ENCODE peak calls at places on chromosomes 11 and 22, in nine cellular contexts. One of them, this sample, is unnamed.

GRCh38 chr11:19919050-19919561 is 206.5 kb downstream of the NAV2 start:
- DNase-seq in iPS-NIHi11: no peak
- DNase-seq in neural progenitor cell: no peak
- DNase-seq in ACHN: peak
- DNase-seq in head of caudate nucleus: no peak
- DNase-seq in fibroblast of villous mesenchyme: peak
- DNase-seq in NCI-H460: no peak
- DNase-seq in coronary artery: peak
- DNase-seq in NCI-H2081: no peak
- DNase-seq in this sample: no peak

GRCh38 chr22:43658823-43659222 is 153.3 kb downstream of the EFCAB6 start:
- DNase-seq in iPS-NIHi11: peak
- DNase-seq in neural progenitor cell: peak
- DNase-seq in ACHN: no peak
- DNase-seq in head of caudate nucleus: no peak
- DNase-seq in fibroblast of villous mesenchyme: no peak
- DNase-seq in NCI-H460: no peak
- DNase-seq in coronary artery: no peak
- DNase-seq in NCI-H2081: no peak
- DNase-seq in this sample: peak

GRCh38 chr22:30609260-30610185 is 2.5 kb downstream of the TCN2 start:
- DNase-seq in iPS-NIHi11: no peak
- DNase-seq in neural progenitor cell: no peak
- DNase-seq in ACHN: peak
- DNase-seq in head of caudate nucleus: peak
- DNase-seq in fibroblast of villous mesenchyme: peak
- DNase-seq in NCI-H460: peak
- DNase-seq in coronary artery: no peak
- DNase-seq in NCI-H2081: no peak
- DNase-seq in this sample: no peak

GRCh38 chr22:49964493-49965290 is 4.1 kb downstream of the PIM3 start:
- DNase-seq in iPS-NIHi11: no peak
- DNase-seq in neural progenitor cell: peak
- DNase-seq in ACHN: no peak
- DNase-seq in head of caudate nucleus: peak
- DNase-seq in fibroblast of villous mesenchyme: no peak
- DNase-seq in NCI-H460: no peak
- DNase-seq in coronary artery: peak
- DNase-seq in NCI-H2081: no peak
- DNase-seq in this sample: no peak

GRCh38 chr11:102842930-102843329 is 479 bp downstream of the MMP3 start:
- DNase-seq in iPS-NIHi11: no peak
- DNase-seq in neural progenitor cell: no peak
- DNase-seq in ACHN: no peak
- DNase-seq in head of caudate nucleus: no peak
- DNase-seq in fibroblast of villous mesenchyme: no peak
- DNase-seq in NCI-H460: no peak
- DNase-seq in coronary artery: no peak
- DNase-seq in NCI-H2081: no peak
- DNase-seq in this sample: no peak

GRCh38 chr11:80285076-80285790 is 844.4 kb upstream of the TENM4 start:
- DNase-seq in iPS-NIHi11: no peak
- DNase-seq in neural progenitor cell: no peak
- DNase-seq in ACHN: no peak
- DNase-seq in head of caudate nucleus: no peak
- DNase-seq in fibroblast of villous mesenchyme: no peak
- DNase-seq in NCI-H460: no peak
- DNase-seq in coronary artery: no peak
- DNase-seq in NCI-H2081: no peak
- DNase-seq in this sample: no peak

GRCh38 chr11:31981457-31981856 is 109.4 kb upstream of the RCN1 start:
- DNase-seq in iPS-NIHi11: no peak
- DNase-seq in neural progenitor cell: no peak
- DNase-seq in ACHN: no peak
- DNase-seq in head of caudate nucleus: no peak
- DNase-seq in fibroblast of villous mesenchyme: no peak
- DNase-seq in NCI-H460: no peak
- DNase-seq in coronary artery: no peak
- DNase-seq in NCI-H2081: no peak
- DNase-seq in this sample: no peak

GRCh38 chr11:18775492-18776292 is 15.9 kb downstream of the PTPN5 start:
- DNase-seq in iPS-NIHi11: peak
- DNase-seq in neural progenitor cell: peak
- DNase-seq in ACHN: peak
- DNase-seq in head of caudate nucleus: peak
- DNase-seq in fibroblast of villous mesenchyme: peak
- DNase-seq in NCI-H460: peak
- DNase-seq in coronary artery: no peak
- DNase-seq in NCI-H2081: peak
- DNase-seq in this sample: peak

GRCh38 chr22:36864454-36865215 is 3.8 kb downstream of the NCF4 start:
- DNase-seq in iPS-NIHi11: no peak
- DNase-seq in neural progenitor cell: no peak
- DNase-seq in ACHN: no peak
- DNase-seq in head of caudate nucleus: no peak
- DNase-seq in fibroblast of villous mesenchyme: no peak
- DNase-seq in NCI-H460: no peak
- DNase-seq in coronary artery: no peak
- DNase-seq in NCI-H2081: no peak
- DNase-seq in this sample: no peak

GRCh38 chr11:61832758-61833157 is 4.7 kb downstream of the FADS2 start:
- DNase-seq in iPS-NIHi11: no peak
- DNase-seq in neural progenitor cell: no peak
- DNase-seq in ACHN: no peak
- DNase-seq in head of caudate nucleus: no peak
- DNase-seq in fibroblast of villous mesenchyme: no peak
- DNase-seq in NCI-H460: no peak
- DNase-seq in coronary artery: no peak
- DNase-seq in NCI-H2081: no peak
- DNase-seq in this sample: no peak

GRCh38 chr11:67409261-67409666 is 5.4 kb downstream of the TBC1D10C start:
- DNase-seq in iPS-NIHi11: no peak
- DNase-seq in neural progenitor cell: no peak
- DNase-seq in ACHN: no peak
- DNase-seq in head of caudate nucleus: no peak
- DNase-seq in fibroblast of villous mesenchyme: no peak
- DNase-seq in NCI-H460: no peak
- DNase-seq in coronary artery: no peak
- DNase-seq in NCI-H2081: no peak
- DNase-seq in this sample: no peak

GRCh38 chr11:127601578-127601977 is 601.0 kb upstream of the KIRREL3 start:
- DNase-seq in iPS-NIHi11: no peak
- DNase-seq in neural progenitor cell: no peak
- DNase-seq in ACHN: no peak
- DNase-seq in head of caudate nucleus: no peak
- DNase-seq in fibroblast of villous mesenchyme: no peak
- DNase-seq in NCI-H460: no peak
- DNase-seq in coronary artery: no peak
- DNase-seq in NCI-H2081: no peak
- DNase-seq in this sample: no peak

GRCh38 chr22:38549106-38549884 is 20.7 kb downstream of the DMC1 start:
- DNase-seq in iPS-NIHi11: no peak
- DNase-seq in neural progenitor cell: no peak
- DNase-seq in ACHN: no peak
- DNase-seq in head of caudate nucleus: no peak
- DNase-seq in fibroblast of villous mesenchyme: peak
- DNase-seq in NCI-H460: no peak
- DNase-seq in coronary artery: no peak
- DNase-seq in NCI-H2081: no peak
- DNase-seq in this sample: no peak

GRCh38 chr11:69305885-69306540 is 12.1 kb downstream of the MYEOV start:
- DNase-seq in iPS-NIHi11: no peak
- DNase-seq in neural progenitor cell: no peak
- DNase-seq in ACHN: no peak
- DNase-seq in head of caudate nucleus: no peak
- DNase-seq in fibroblast of villous mesenchyme: no peak
- DNase-seq in NCI-H460: no peak
- DNase-seq in coronary artery: no peak
- DNase-seq in NCI-H2081: no peak
- DNase-seq in this sample: no peak

GRCh38 chr11:70699294-70700221 is 301.2 kb downstream of the CTTN start:
- DNase-seq in iPS-NIHi11: peak
- DNase-seq in neural progenitor cell: peak
- DNase-seq in ACHN: no peak
- DNase-seq in head of caudate nucleus: no peak
- DNase-seq in fibroblast of villous mesenchyme: peak
- DNase-seq in NCI-H460: no peak
- DNase-seq in coronary artery: no peak
- DNase-seq in NCI-H2081: no peak
- DNase-seq in this sample: no peak

GRCh38 chr11:92251980-92252379 is 27.4 kb downstream of the FAT3 start:
- DNase-seq in iPS-NIHi11: no peak
- DNase-seq in neural progenitor cell: no peak
- DNase-seq in ACHN: no peak
- DNase-seq in head of caudate nucleus: no peak
- DNase-seq in fibroblast of villous mesenchyme: peak
- DNase-seq in NCI-H460: no peak
- DNase-seq in coronary artery: no peak
- DNase-seq in NCI-H2081: no peak
- DNase-seq in this sample: no peak

GRCh38 chr11:94543695-94544581 is at the start of gene FUT4:
- DNase-seq in iPS-NIHi11: peak
- DNase-seq in neural progenitor cell: peak
- DNase-seq in ACHN: peak
- DNase-seq in head of caudate nucleus: peak
- DNase-seq in fibroblast of villous mesenchyme: peak
- DNase-seq in NCI-H460: peak
- DNase-seq in coronary artery: peak
- DNase-seq in NCI-H2081: peak
- DNase-seq in this sample: peak

GRCh38 chr11:23974046-23974445 is 522.8 kb upstream of the LUZP2 start:
- DNase-seq in iPS-NIHi11: no peak
- DNase-seq in neural progenitor cell: peak
- DNase-seq in ACHN: no peak
- DNase-seq in head of caudate nucleus: no peak
- DNase-seq in fibroblast of villous mesenchyme: no peak
- DNase-seq in NCI-H460: no peak
- DNase-seq in coronary artery: no peak
- DNase-seq in NCI-H2081: no peak
- DNase-seq in this sample: no peak

GRCh38 chr11:112396092-112396491 is 135.4 kb upstream of the PLET1 start:
- DNase-seq in iPS-NIHi11: no peak
- DNase-seq in neural progenitor cell: no peak
- DNase-seq in ACHN: no peak
- DNase-seq in head of caudate nucleus: no peak
- DNase-seq in fibroblast of villous mesenchyme: no peak
- DNase-seq in NCI-H460: no peak
- DNase-seq in coronary artery: no peak
- DNase-seq in NCI-H2081: no peak
- DNase-seq in this sample: no peak

GRCh38 chr11:19938051-19938856 is 222.0 kb downstream of the DBX1 start:
- DNase-seq in iPS-NIHi11: peak
- DNase-seq in neural progenitor cell: peak
- DNase-seq in ACHN: peak
- DNase-seq in head of caudate nucleus: peak
- DNase-seq in fibroblast of villous mesenchyme: peak
- DNase-seq in NCI-H460: peak
- DNase-seq in coronary artery: peak
- DNase-seq in NCI-H2081: peak
- DNase-seq in this sample: peak

GRCh38 chr11:44860967-44861828 is 89.5 kb downstream of the TP53I11 start:
- DNase-seq in iPS-NIHi11: no peak
- DNase-seq in neural progenitor cell: no peak
- DNase-seq in ACHN: no peak
- DNase-seq in head of caudate nucleus: no peak
- DNase-seq in fibroblast of villous mesenchyme: no peak
- DNase-seq in NCI-H460: no peak
- DNase-seq in coronary artery: no peak
- DNase-seq in NCI-H2081: no peak
- DNase-seq in this sample: no peak

GRCh38 chr22:28560005-28560742 is 119.5 kb downstream of the TTC28 start:
- DNase-seq in iPS-NIHi11: no peak
- DNase-seq in neural progenitor cell: no peak
- DNase-seq in ACHN: no peak
- DNase-seq in head of caudate nucleus: no peak
- DNase-seq in fibroblast of villous mesenchyme: peak
- DNase-seq in NCI-H460: no peak
- DNase-seq in coronary artery: no peak
- DNase-seq in NCI-H2081: no peak
- DNase-seq in this sample: no peak

GRCh38 chr11:107785401-107785800 is 73.2 kb downstream of the SLC35F2 start:
- DNase-seq in iPS-NIHi11: no peak
- DNase-seq in neural progenitor cell: no peak
- DNase-seq in ACHN: peak
- DNase-seq in head of caudate nucleus: no peak
- DNase-seq in fibroblast of villous mesenchyme: peak
- DNase-seq in NCI-H460: no peak
- DNase-seq in coronary artery: no peak
- DNase-seq in NCI-H2081: no peak
- DNase-seq in this sample: no peak

GRCh38 chr11:110565344-110565684 is 135.6 kb downstream of the FDX1 start:
- DNase-seq in iPS-NIHi11: no peak
- DNase-seq in neural progenitor cell: peak
- DNase-seq in ACHN: no peak
- DNase-seq in head of caudate nucleus: no peak
- DNase-seq in fibroblast of villous mesenchyme: peak
- DNase-seq in NCI-H460: no peak
- DNase-seq in coronary artery: no peak
- DNase-seq in NCI-H2081: no peak
- DNase-seq in this sample: no peak

GRCh38 chr11:27291302-27291889 is 71.6 kb downstream of the CCDC34 start:
- DNase-seq in iPS-NIHi11: no peak
- DNase-seq in neural progenitor cell: peak
- DNase-seq in ACHN: no peak
- DNase-seq in head of caudate nucleus: no peak
- DNase-seq in fibroblast of villous mesenchyme: no peak
- DNase-seq in NCI-H460: no peak
- DNase-seq in coronary artery: no peak
- DNase-seq in NCI-H2081: peak
- DNase-seq in this sample: peak

GRCh38 chr11:122656073-122656630 is 630 bp downstream of the UBASH3B start:
- DNase-seq in iPS-NIHi11: peak
- DNase-seq in neural progenitor cell: peak
- DNase-seq in ACHN: peak
- DNase-seq in head of caudate nucleus: peak
- DNase-seq in fibroblast of villous mesenchyme: peak
- DNase-seq in NCI-H460: peak
- DNase-seq in coronary artery: peak
- DNase-seq in NCI-H2081: peak
- DNase-seq in this sample: no peak

GRCh38 chr11:128905345-128906184 is 14.4 kb downstream of the KCNJ5 start:
- DNase-seq in iPS-NIHi11: peak
- DNase-seq in neural progenitor cell: peak
- DNase-seq in ACHN: peak
- DNase-seq in head of caudate nucleus: peak
- DNase-seq in fibroblast of villous mesenchyme: peak
- DNase-seq in NCI-H460: peak
- DNase-seq in coronary artery: no peak
- DNase-seq in NCI-H2081: peak
- DNase-seq in this sample: peak

GRCh38 chr11:8693555-8693954 is 11.0 kb downstream of the RPL27A start:
- DNase-seq in iPS-NIHi11: no peak
- DNase-seq in neural progenitor cell: no peak
- DNase-seq in ACHN: no peak
- DNase-seq in head of caudate nucleus: no peak
- DNase-seq in fibroblast of villous mesenchyme: peak
- DNase-seq in NCI-H460: no peak
- DNase-seq in coronary artery: peak
- DNase-seq in NCI-H2081: no peak
- DNase-seq in this sample: no peak

GRCh38 chr11:46410021-46410420 is 18.4 kb upstream of the CHRM4 start:
- DNase-seq in iPS-NIHi11: peak
- DNase-seq in neural progenitor cell: peak
- DNase-seq in ACHN: no peak
- DNase-seq in head of caudate nucleus: no peak
- DNase-seq in fibroblast of villous mesenchyme: peak
- DNase-seq in NCI-H460: no peak
- DNase-seq in coronary artery: no peak
- DNase-seq in NCI-H2081: peak
- DNase-seq in this sample: no peak

GRCh38 chr11:2099523-2100316 is 39.5 kb downstream of the IGF2 start:
- DNase-seq in iPS-NIHi11: no peak
- DNase-seq in neural progenitor cell: no peak
- DNase-seq in ACHN: no peak
- DNase-seq in head of caudate nucleus: no peak
- DNase-seq in fibroblast of villous mesenchyme: no peak
- DNase-seq in NCI-H460: no peak
- DNase-seq in coronary artery: no peak
- DNase-seq in NCI-H2081: peak
- DNase-seq in this sample: no peak

GRCh38 chr11:126061707-126062678 is 673 bp downstream of the CDON start:
- DNase-seq in iPS-NIHi11: peak
- DNase-seq in neural progenitor cell: peak
- DNase-seq in ACHN: peak
- DNase-seq in head of caudate nucleus: peak
- DNase-seq in fibroblast of villous mesenchyme: peak
- DNase-seq in NCI-H460: peak
- DNase-seq in coronary artery: no peak
- DNase-seq in NCI-H2081: peak
- DNase-seq in this sample: peak